ENCODE peak calls at places on chromosomes 5 and 9, in six cellular contexts. D is right atrium auricular region, Y is GM23248, V is colonic mucosa, N is DND-41, S is neural progenitor cell. B is an unnamed sample. For H3K9me3, the result is how much of the 10 kb centered on the place peaks cover.

GRCh38 chr5:127987354-127988148 is 96.0 kb upstream of the SLC12A2 start:
- DNase-seq in V (no peak), S (no peak), D (no peak), Y (peak), N (no peak), B (peak)

GRCh38 chr9:125683486-125683885 is 23.5 kb downstream of the MAPKAP1 start:
- DNase-seq in Y (peak), V (no peak), S (no peak), D (no peak), N (no peak), B (no peak)

GRCh38 chr5:132704875-132705274 is 31.1 kb downstream of the IL4 start:
- DNase-seq in Y (peak), N (no peak), V (no peak), D (no peak), S (no peak), B (no peak)

GRCh38 chr9:117411547-117411946 is 3.3 kb downstream of the ASTN2 start:
- DNase-seq in S (peak), D (no peak), V (no peak), Y (peak), N (no peak), B (peak)

GRCh38 chr9:83330207-83331196 is 207.7 kb downstream of the FRMD3 start:
- DNase-seq in Y (peak), V (no peak), N (no peak), S (peak), D (no peak), B (no peak)

GRCh38 chr9:28073278-28073677 is 500.0 kb upstream of the C9orf72 start:
- DNase-seq in D (no peak), Y (peak), V (peak), S (peak), N (no peak), B (peak)

GRCh38 chr5:172870807-172871431 is 36.9 kb downstream of the ERGIC1 start:
- DNase-seq in Y (no peak), V (no peak), D (no peak), S (no peak), N (no peak), B (no peak)

GRCh38 chr5:15715966-15716365 is 216.0 kb downstream of the FBXL7 start:
- DNase-seq in S (no peak), N (no peak), D (no peak), V (no peak), Y (no peak), B (no peak)

GRCh38 chr5:140497897-140498296 is 49.6 kb upstream of the EIF4EBP3 start:
- DNase-seq in D (no peak), S (no peak), V (no peak), Y (peak), N (no peak), B (no peak)

GRCh38 chr5:56512314-56512996 is 279.3 kb upstream of the ANKRD55 start:
- DNase-seq in V (no peak), D (no peak), S (no peak), Y (peak), N (no peak), B (no peak)

GRCh38 chr5:113162770-113163169 is 186.2 kb downstream of the DCP2 start:
- DNase-seq in V (no peak), S (no peak), N (no peak), Y (peak), D (no peak), B (no peak)

GRCh38 chr5:32042571-32042970 is 131.5 kb downstream of the GOLPH3 start:
- DNase-seq in Y (no peak), V (no peak), S (peak), D (no peak), N (no peak), B (no peak)

GRCh38 chr5:14399054-14399657 is 182.4 kb upstream of the OTULINL start:
- DNase-seq in S (peak), N (no peak), D (no peak), V (peak), Y (peak), B (no peak)

GRCh38 chr9:16925426-16925825 is 55.0 kb upstream of the BNC2 start:
- DNase-seq in Y (peak), N (no peak), S (no peak), V (no peak), D (no peak), B (no peak)
- H3K9me3 ChIP-seq in Y (under half), N (under half), S (under half), V (under half), D (under half), B (under half)

DNA sequence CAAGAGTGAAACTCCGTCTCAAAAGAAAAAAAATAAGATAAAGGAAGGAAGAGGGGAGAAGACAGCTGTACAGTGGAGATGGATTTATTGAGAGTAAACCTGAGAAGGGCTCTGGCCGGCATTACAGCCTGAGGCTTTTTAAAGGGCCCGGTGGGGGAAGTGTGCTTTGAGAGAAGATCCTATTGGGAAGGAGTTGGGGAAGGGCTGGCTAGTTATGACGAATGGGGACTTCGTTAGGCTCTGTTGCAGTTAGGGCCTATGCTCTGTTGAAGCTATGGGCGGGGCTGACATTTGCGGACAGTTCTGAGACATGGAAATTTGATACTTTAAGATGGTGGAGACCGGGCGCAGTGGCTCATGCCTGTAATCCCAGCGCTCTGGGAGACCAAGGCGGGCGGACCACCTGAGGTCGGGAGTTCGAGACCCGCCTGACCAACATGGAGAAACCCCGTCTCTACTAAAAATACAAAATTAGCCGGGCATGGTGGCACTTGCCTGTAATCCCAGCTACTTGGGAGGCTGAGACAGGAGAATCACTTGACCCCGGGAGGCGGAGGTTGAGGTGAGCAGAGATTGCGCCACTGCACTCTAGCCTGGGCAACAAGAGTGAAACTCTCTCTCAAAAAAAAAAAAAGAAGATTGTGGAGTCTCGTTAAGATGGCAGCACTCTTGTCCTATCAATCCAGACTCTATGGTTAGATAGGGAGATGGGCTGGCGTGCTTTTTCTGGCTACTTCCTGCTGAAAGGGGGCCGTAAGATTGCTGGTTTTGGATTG is 33.2 kb downstream of the C9orf50 start:
- DNase-seq in Y (no peak), V (no peak), D (no peak), S (no peak), N (no peak), B (no peak)
- H3K27ac ChIP-seq in Y (no peak), V (no peak), D (no peak), S (no peak), N (no peak), B (no peak)

DNA sequence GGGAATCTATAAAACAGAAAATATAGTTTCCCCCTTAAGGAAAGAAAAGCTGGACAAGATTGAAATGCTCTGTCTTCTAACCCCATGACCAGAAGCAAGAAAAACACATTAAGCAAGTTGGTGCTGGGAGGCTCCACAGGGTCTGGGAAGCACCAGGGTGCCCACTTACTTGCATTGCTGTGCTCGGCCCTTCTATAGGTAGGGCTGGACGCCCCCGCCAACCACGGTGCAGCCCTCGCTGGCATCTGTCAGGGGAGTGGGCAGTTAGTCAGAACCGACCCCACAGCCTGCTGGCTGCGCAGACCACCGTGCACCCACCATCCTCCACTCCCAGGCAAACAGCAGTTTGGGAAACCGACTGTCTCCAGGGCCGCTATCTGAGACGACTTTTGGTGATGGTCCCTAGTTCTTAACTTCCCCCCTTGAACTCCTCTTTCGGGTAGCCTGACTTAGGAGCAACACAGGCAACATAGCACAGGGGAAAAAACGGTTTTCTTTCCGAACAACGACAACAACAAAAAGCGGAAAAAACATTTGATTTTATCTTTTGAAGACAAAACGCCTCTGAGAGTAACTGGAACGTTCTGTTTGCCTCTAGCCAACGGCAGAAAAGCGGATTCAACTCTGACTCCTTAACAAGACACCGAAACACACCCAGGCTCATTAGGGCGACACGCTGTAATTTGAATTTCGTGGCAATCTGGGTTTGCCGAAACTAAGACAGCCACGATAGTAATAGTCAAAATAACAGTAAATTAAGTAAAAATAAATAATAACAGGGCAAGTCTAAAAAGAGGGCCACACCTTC is 3.9 kb downstream of the IRX2 start:
- DNase-seq in D (peak), V (no peak), Y (peak), N (no peak), S (no peak), B (peak)
- H3K4me3 ChIP-seq in D (no peak), V (no peak), Y (peak), N (no peak), S (no peak), B (no peak)

GRCh38 chr5:179887095-179887494 is 20.6 kb downstream of the TBC1D9B start:
- DNase-seq in Y (no peak), D (no peak), N (no peak), V (no peak), S (no peak), B (no peak)
- H3K9me3 ChIP-seq in Y (under half), D (under half), N (under half), V (under half), S (under half), B (under half)

GRCh38 chr5:59648038-59648831 is 245.3 kb downstream of the PDE4D start:
- DNase-seq in V (no peak), N (no peak), D (no peak), S (no peak), Y (no peak), B (no peak)

GRCh38 chr5:59645380-59645779 is 248.1 kb downstream of the PDE4D start:
- DNase-seq in N (no peak), D (no peak), V (no peak), S (no peak), Y (no peak), B (no peak)

GRCh38 chr5:59652449-59652848 is 241.1 kb downstream of the PDE4D start:
- DNase-seq in S (no peak), N (no peak), V (no peak), Y (no peak), D (no peak), B (no peak)

GRCh38 chr5:59654691-59655090 is 238.8 kb downstream of the PDE4D start:
- DNase-seq in D (no peak), Y (no peak), S (no peak), N (no peak), V (no peak), B (no peak)

GRCh38 chr5:59648949-59649921 is 244.3 kb downstream of the PDE4D start:
- DNase-seq in S (no peak), N (no peak), V (peak), Y (no peak), D (no peak), B (peak)
- H3K27ac ChIP-seq in S (no peak), N (no peak), V (peak), Y (no peak), D (no peak), B (peak)

GRCh38 chr9:14030350-14030823 is 283.6 kb downstream of the NFIB start:
- DNase-seq in N (no peak), D (no peak), S (no peak), Y (peak), V (peak), B (no peak)
- H3K4me3 ChIP-seq in N (no peak), D (peak), S (no peak), Y (peak), V (no peak), B (no peak)